ENCODE peak calls at places on chromosomes 2 and 18, in nine cellular contexts. D, O, Y, A, B, Q, R, H and F are unnamed samples.

GRCh38 chr2:15780912-15781574 is 159.3 kb upstream of the MYCN start:
- DNase-seq in D (no peak), A (peak), Q (no peak), R (no peak), Y (no peak), B (peak), O (no peak), H (peak), F (no peak)

GRCh38 chr2:128405467-128405900 is 86.8 kb upstream of the HS6ST1 start:
- DNase-seq in H (no peak), Y (no peak), O (no peak), D (no peak), Q (no peak), R (no peak), B (no peak), A (no peak), F (no peak)

GRCh38 chr2:165857881-165858280 is 63.8 kb upstream of the GALNT3 start:
- DNase-seq in Q (no peak), B (no peak), A (no peak), R (no peak), H (no peak), Y (no peak), O (peak), D (no peak), F (peak)

GRCh38 chr2:224196789-224197188 is 157.7 kb upstream of the SERPINE2 start:
- DNase-seq in A (no peak), D (no peak), O (no peak), R (no peak), Q (no peak), B (no peak), Y (no peak), H (no peak), F (no peak)

GRCh38 chr2:9310390-9310789 is 103.8 kb downstream of the ASAP2 start:
- DNase-seq in Q (peak), H (no peak), A (no peak), Y (no peak), D (no peak), R (no peak), O (peak), B (peak), F (peak)

GRCh38 chr2:172079838-172080640 is 5.3 kb upstream of the DLX1 start:
- DNase-seq in O (no peak), Y (no peak), Q (no peak), H (no peak), B (no peak), D (peak), R (no peak), A (peak), F (no peak)

GRCh38 chr2:24342110-24342910 is 18.0 kb downstream of the ITSN2 start:
- DNase-seq in D (no peak), Q (no peak), O (peak), Y (peak), A (no peak), R (peak), B (no peak), H (no peak), F (peak)

GRCh38 chr2:24489942-24490673 is 946 bp upstream of the NCOA1 start:
- DNase-seq in O (peak), A (peak), H (peak), Q (peak), B (peak), D (peak), Y (no peak), R (no peak), F (peak)

GRCh38 chr2:232454630-232455029 is 1.3 kb upstream of the ALPI start:
- DNase-seq in Y (no peak), B (no peak), D (no peak), R (no peak), O (no peak), H (no peak), A (no peak), Q (no peak), F (no peak)

GRCh38 chr18:41938445-41938844 is 16.6 kb upstream of the PIK3C3 start:
- DNase-seq in R (no peak), D (peak), A (no peak), H (peak), Q (peak), B (no peak), Y (no peak), O (peak), F (peak)

GRCh38 chr2:102110596-102111334 is 31.8 kb upstream of the IL1R1 start:
- DNase-seq in H (no peak), D (no peak), Q (no peak), O (no peak), A (no peak), R (no peak), B (no peak), Y (peak), F (no peak)
- H3K4me3 ChIP-seq in H (no peak), D (no peak), Q (no peak), O (peak), A (no peak), R (no peak), B (no peak), Y (no peak), F (no peak)

GRCh38 chr18:44723366-44723765 is 42.7 kb downstream of the SETBP1 start:
- DNase-seq in H (no peak), B (no peak), Q (no peak), Y (peak), A (no peak), O (no peak), D (no peak), R (peak), F (no peak)

GRCh38 chr18:44727291-44727690 is 46.6 kb downstream of the SETBP1 start:
- DNase-seq in Y (no peak), A (no peak), O (no peak), Q (no peak), R (no peak), H (peak), B (no peak), D (no peak), F (no peak)

GRCh38 chr18:44729631-44730101 is 49.0 kb downstream of the SETBP1 start:
- DNase-seq in D (peak), Y (peak), O (peak), B (no peak), H (peak), Q (no peak), A (no peak), R (no peak), F (peak)

GRCh38 chr18:44723973-44724778 is 43.5 kb downstream of the SETBP1 start:
- DNase-seq in A (no peak), O (no peak), Q (no peak), B (no peak), R (no peak), D (no peak), Y (no peak), H (peak), F (no peak)

DNA sequence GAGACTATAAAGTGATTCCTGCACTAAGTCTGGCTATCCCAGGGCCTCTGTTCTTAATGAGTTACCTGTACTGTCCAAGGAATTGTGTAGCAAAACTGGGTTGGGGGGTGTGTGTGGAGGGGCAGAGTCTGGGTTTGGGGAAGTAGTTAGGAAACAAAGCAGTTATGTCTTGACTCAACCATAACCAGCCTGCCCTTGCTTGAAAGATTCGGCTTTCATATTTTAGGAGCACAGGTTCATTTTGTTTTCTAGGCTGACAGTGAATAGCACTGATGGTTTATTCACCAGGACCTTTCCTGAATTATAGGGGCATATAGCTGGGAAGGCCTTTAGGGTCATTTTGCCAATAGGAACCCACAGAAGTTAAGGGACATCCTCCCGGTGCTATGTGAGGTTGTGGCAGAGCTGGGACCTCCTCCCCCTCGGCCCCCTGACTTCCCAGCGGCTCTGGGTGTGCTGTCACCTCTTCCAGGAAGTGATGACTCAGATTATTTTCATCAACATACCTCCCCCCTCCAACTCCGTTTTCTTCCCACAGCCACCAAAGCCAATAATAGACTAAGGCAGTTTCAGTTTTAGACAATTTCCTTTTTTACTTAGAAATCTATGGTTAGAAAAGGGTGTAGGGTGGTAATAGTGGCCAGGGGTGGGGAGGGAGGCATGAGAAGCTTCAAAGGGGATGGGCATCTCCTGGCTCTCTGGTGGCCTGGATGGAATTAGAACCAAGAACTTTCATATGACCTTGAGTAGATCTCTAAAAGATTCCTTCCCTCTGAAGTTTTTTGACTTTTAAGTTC is 44.8 kb downstream of the SETBP1 start:
- DNase-seq in Q (peak), O (peak), D (peak), H (peak), Y (peak), B (no peak), R (peak), A (no peak), F (peak)
- H3K4me3 ChIP-seq in Q (no peak), O (peak), D (no peak), H (no peak), Y (no peak), B (no peak), R (peak), A (no peak), F (no peak)

GRCh38 chr2:238080518-238080917 is 19.6 kb upstream of the ESPNL start:
- DNase-seq in B (no peak), Y (no peak), O (no peak), A (no peak), Q (no peak), H (no peak), R (no peak), D (no peak), F (no peak)

GRCh38 chr2:238081561-238081960 is 18.6 kb upstream of the ESPNL start:
- DNase-seq in O (no peak), B (no peak), A (no peak), Q (no peak), D (no peak), R (no peak), Y (no peak), H (no peak), F (no peak)

GRCh38 chr2:238079874-238080327 is 19.1 kb downstream of the SCLY start:
- DNase-seq in Y (no peak), B (no peak), R (no peak), Q (no peak), H (no peak), D (no peak), O (no peak), A (no peak), F (no peak)

GRCh38 chr2:238082151-238082550 is 18.0 kb upstream of the ESPNL start:
- DNase-seq in R (no peak), Y (no peak), D (no peak), H (no peak), Q (no peak), B (no peak), A (no peak), O (no peak), F (no peak)

GRCh38 chr2:238081150-238081549 is 19.0 kb upstream of the ESPNL start:
- DNase-seq in H (no peak), D (no peak), B (no peak), O (no peak), Y (no peak), A (no peak), R (no peak), Q (no peak), F (no peak)
- H3K4me3 ChIP-seq in H (no peak), D (no peak), B (no peak), O (no peak), Y (no peak), A (no peak), R (no peak), Q (no peak), F (no peak)

GRCh38 chr2:95530734-95531133 is 46.2 kb upstream of the TRIM43B start:
- DNase-seq in R (no peak), H (no peak), Q (no peak), B (no peak), D (peak), Y (peak), A (no peak), O (peak), F (peak)

GRCh38 chr2:95524195-95524594 is 39.6 kb upstream of the TRIM43B start:
- DNase-seq in R (no peak), O (no peak), Y (no peak), Q (no peak), A (no peak), B (no peak), H (no peak), D (no peak), F (no peak)

GRCh38 chr2:95531254-95531771 is 46.8 kb upstream of the TRIM43B start:
- DNase-seq in H (no peak), Y (peak), A (no peak), R (no peak), O (no peak), D (no peak), Q (no peak), B (no peak), F (peak)

GRCh38 chr2:95526360-95527341 is 42.1 kb upstream of the TRIM43B start:
- DNase-seq in O (peak), A (no peak), D (no peak), Q (peak), B (peak), Y (peak), R (no peak), H (no peak), F (peak)

GRCh38 chr2:95525294-95526035 is 40.9 kb upstream of the TRIM43B start:
- DNase-seq in Q (no peak), D (no peak), R (no peak), H (no peak), O (no peak), A (no peak), Y (peak), B (no peak), F (no peak)
- H3K4me3 ChIP-seq in Q (no peak), D (no peak), R (no peak), H (no peak), O (peak), A (no peak), Y (peak), B (no peak), F (no peak)

GRCh38 chr2:120819720-120820210 is 84.1 kb downstream of the GLI2 start:
- DNase-seq in B (no peak), Q (no peak), R (no peak), Y (no peak), A (no peak), H (no peak), O (no peak), D (no peak), F (no peak)

GRCh38 chr2:120818441-120818920 is 82.8 kb downstream of the GLI2 start:
- DNase-seq in H (peak), R (no peak), Y (no peak), B (peak), D (no peak), O (peak), Q (no peak), A (no peak), F (peak)

GRCh38 chr2:120821446-120822160 is 85.9 kb downstream of the GLI2 start:
- DNase-seq in B (no peak), O (no peak), R (no peak), Q (no peak), Y (no peak), H (no peak), A (no peak), D (no peak), F (no peak)

GRCh38 chr2:120820885-120821279 is 85.2 kb downstream of the GLI2 start:
- DNase-seq in R (no peak), H (peak), A (no peak), D (peak), Y (peak), B (no peak), O (peak), Q (no peak), F (peak)

DNA sequence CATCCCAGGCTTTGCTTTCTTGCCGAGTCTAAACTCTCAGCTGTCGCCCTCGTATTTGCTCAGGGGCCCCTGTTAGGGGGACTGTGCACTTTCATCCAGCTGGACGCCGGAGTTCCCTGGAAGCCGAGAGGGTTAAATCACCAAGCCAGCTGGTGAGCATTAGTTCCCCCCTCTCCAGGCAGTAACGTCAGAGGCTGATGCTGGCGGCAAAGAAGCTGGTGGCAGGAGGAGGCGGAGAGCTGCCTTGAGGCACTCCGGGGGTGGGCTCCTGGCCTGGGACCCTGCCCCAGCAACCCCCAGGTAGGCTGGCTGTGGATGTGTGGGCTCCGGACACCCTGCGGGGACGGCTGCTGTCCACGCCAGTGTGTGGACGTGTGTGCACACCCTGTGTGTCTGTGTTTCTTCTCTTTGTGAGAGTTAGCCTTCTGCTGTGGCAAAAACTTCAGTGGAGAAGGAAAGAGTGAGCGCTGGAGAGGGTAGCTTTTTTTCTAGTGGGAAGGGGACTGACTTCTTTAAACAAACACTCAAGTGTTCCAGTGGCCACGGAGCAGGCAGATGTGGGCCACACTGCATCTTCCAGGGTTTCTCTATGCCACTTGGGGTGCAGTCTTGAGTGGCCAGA is 84.7 kb downstream of the GLI2 start:
- DNase-seq in B (no peak), A (peak), Y (no peak), D (no peak), H (no peak), Q (no peak), R (no peak), O (peak), F (peak)
- H3K4me3 ChIP-seq in B (no peak), A (no peak), Y (no peak), D (no peak), H (no peak), Q (no peak), R (no peak), O (no peak), F (peak)

DNA sequence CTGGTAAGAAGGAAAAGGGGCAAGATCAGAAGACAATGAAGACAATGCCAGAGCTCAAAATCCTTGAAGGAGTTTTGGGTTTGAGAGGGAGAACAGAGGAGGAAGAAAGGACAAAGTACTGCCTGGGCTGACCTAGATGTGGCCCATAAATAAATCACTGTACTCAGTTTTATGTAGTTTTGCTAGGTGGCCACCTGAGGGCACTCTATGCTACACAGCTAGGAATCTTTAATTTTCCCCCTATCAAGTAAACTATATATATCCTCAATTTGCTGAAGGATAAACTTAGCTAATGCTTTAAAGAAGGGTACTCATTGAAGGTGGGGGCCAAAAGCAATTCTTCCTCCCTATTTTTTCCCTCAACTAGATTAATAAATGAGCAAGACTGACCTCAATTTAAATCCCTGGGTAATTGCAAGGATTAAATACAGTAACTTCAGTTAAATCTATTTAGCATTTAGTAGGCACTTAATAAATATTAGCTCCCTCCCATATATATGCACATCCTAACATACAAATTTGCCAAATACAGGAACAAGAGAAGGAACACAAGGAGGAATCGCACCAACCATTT is 540.3 kb downstream of the NRXN1 start:
- DNase-seq in R (peak), Y (peak), H (peak), Q (peak), A (peak), D (peak), O (peak), B (peak), F (peak)
- H3K4me3 ChIP-seq in R (no peak), Y (no peak), H (no peak), Q (no peak), A (no peak), D (no peak), O (no peak), B (no peak), F (no peak)

DNA sequence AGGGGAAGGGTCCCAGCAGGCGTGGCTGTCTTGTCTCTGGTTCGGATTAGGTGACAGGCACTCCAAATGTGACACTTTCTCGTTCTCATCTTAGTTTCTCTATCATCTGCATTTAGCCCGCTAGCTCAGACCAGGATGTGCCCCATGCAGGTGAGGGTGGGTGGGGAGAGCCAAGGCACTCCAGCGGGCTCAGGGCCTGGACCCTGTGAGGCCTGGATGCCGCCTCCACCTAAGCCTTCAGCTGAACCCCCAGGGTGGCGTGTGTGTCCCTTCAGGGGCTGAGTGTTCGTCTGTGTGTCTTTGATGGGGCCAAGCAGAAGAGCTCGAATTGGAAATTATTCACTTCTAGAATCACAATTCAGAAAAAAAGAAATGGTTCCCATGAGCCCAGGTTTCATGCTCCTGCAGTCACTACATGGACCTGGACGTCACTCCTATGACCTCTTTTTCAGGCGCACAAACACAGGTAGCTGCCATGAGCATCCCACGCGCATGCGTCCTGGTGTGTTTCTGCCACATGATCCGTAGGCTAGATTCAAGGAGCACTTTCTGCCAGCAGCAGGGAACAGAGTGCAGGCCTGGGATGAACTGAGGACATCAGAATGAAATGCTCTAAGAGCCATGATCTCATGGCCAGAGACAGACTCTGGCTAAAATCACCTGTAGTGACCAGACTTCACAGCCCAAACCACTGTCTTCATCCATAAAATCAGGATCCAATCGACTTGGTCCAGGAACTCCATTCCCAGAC is 25.8 kb downstream of the CIDEA start:
- DNase-seq in R (no peak), A (no peak), H (no peak), D (no peak), Q (no peak), O (no peak), B (no peak), Y (no peak), F (no peak)
- H3K4me3 ChIP-seq in R (no peak), A (no peak), H (no peak), D (no peak), Q (no peak), O (peak), B (no peak), Y (no peak), F (no peak)

GRCh38 chr2:154495455-154495868 is 203.0 kb upstream of the KCNJ3 start:
- DNase-seq in R (no peak), B (no peak), D (no peak), O (no peak), Y (no peak), A (no peak), H (no peak), Q (no peak), F (no peak)
- H3K4me3 ChIP-seq in R (no peak), B (no peak), D (no peak), O (no peak), Y (no peak), A (no peak), H (no peak), Q (no peak), F (no peak)